ENCODE peak calls at places on chromosomes 7 and 10, in six cellular contexts. E is uterus; O is IMR-90; U is left ventricle myocardium inferior; M is CD8-positive, alpha-beta memory T cell; L is WERI-Rb-1. F is an unnamed sample.

GRCh38 chr7:156131881-156132280 is 319.6 kb upstream of the SHH start:
- DNase-seq in U (no peak), M (no peak), L (no peak), E (no peak), O (no peak), F (no peak)

GRCh38 chr10:17409170-17409733 is 45.1 kb downstream of the ST8SIA6 start:
- DNase-seq in L (no peak), M (peak; percentile 28), U (no peak), E (no peak), O (peak; percentile 5), F (no peak)

GRCh38 chr7:50793115-50793946 is 10.6 kb upstream of the GRB10 start:
- DNase-seq in O (peak; percentile 36), U (peak; percentile 76), L (peak; percentile 18), M (peak; percentile 6), E (peak; percentile 67), F (peak; percentile 87)

GRCh38 chr7:75971961-75972763 is 22.2 kb downstream of the TMEM120A start:
- DNase-seq in E (peak; percentile 39), L (no peak), U (peak; percentile 74), O (no peak), M (no peak), F (peak; percentile 92)

GRCh38 chr10:15411035-15411434 is 39.9 kb upstream of the FAM171A1 start:
- DNase-seq in L (no peak), U (no peak), M (no peak), O (no peak), E (no peak), F (no peak)

GRCh38 chr7:94510582-94511456 is 1.2 kb downstream of the CASD1 start:
- DNase-seq in E (peak; percentile 27), O (peak; percentile 2), L (no peak), U (no peak), M (peak; percentile 61), F (no peak)

GRCh38 chr7:13742126-13742525 is 247.3 kb downstream of the ETV1 start:
- DNase-seq in M (no peak), U (no peak), E (no peak), L (no peak), O (peak; percentile 28), F (no peak)

GRCh38 chr7:27168265-27168947 is 3.1 kb upstream of the HOXA9 start:
- DNase-seq in L (no peak), E (peak; percentile 78), M (no peak), O (no peak), U (peak; percentile 7), F (peak; percentile 89)

GRCh38 chr10:126242352-126243260 is 145.7 kb downstream of the ADAM12 start:
- DNase-seq in L (no peak), U (peak; percentile 69), M (no peak), O (peak; percentile 92), E (peak; percentile 52), F (no peak)

GRCh38 chr7:3267928-3268690 is 32.9 kb upstream of the SDK1 start:
- DNase-seq in L (peak; percentile 91), U (no peak), M (no peak), O (peak; percentile 99), E (no peak), F (no peak)

GRCh38 chr7:55774327-55775050 is 88.1 kb downstream of the SEPTIN14 start:
- DNase-seq in U (no peak), M (no peak), L (no peak), E (no peak), O (no peak), F (no peak)

GRCh38 chr10:11325817-11326216 is 285.6 kb downstream of the USP6NL start:
- DNase-seq in U (no peak), L (no peak), M (no peak), O (peak; percentile 60), E (no peak), F (no peak)

GRCh38 chr7:81064446-81064845 is 145.6 kb upstream of the SEMA3C start:
- DNase-seq in L (peak; percentile 76), E (no peak), O (peak; percentile 36), U (no peak), M (no peak), F (no peak)

GRCh38 chr7:2609001-2609411 is 22.8 kb upstream of the TTYH3 start:
- DNase-seq in U (no peak), M (no peak), O (peak; percentile 43), E (no peak), L (peak; percentile 46), F (no peak)

GRCh38 chr7:135430626-135431025 is 79.3 kb downstream of the CNOT4 start:
- DNase-seq in L (no peak), O (no peak), E (no peak), M (no peak), U (no peak), F (no peak)

GRCh38 chr10:62084434-62084833 is 182.9 kb downstream of the ARID5B start:
- DNase-seq in E (no peak), U (no peak), L (no peak), O (no peak), M (no peak), F (no peak)

GRCh38 chr10:130023454-130024230 is 59.6 kb upstream of the EBF3 start:
- DNase-seq in E (peak; percentile 10), U (no peak), L (no peak), O (no peak), M (no peak), F (no peak)

GRCh38 chr10:118195729-118196128 is 146.4 kb downstream of the FAM204A start:
- DNase-seq in U (no peak), O (no peak), L (no peak), M (no peak), E (no peak), F (no peak)

GRCh38 chr7:1224093-1224702 is 8.5 kb upstream of the UNCX start:
- DNase-seq in O (no peak), M (no peak), L (no peak), E (no peak), U (no peak), F (no peak)

GRCh38 chr10:102604379-102604960 is 39.8 kb upstream of the TRIM8 start:
- DNase-seq in M (no peak), L (no peak), U (no peak), E (no peak), O (peak; percentile 92), F (peak; percentile 56)

GRCh38 chr7:12772768-12773167 is 85.3 kb downstream of the ARL4A start:
- DNase-seq in L (no peak), E (no peak), U (no peak), M (no peak), O (no peak), F (no peak)

GRCh38 chr7:128869138-128869943 is 6.7 kb downstream of the ATP6V1F start:
- DNase-seq in E (no peak), L (peak; percentile 51), M (peak; percentile 34), O (peak; percentile 23), U (peak; percentile 42), F (peak; percentile 84)

GRCh38 chr10:71684356-71685173 is 35.0 kb downstream of the C10orf105 start:
- DNase-seq in U (no peak), L (peak; percentile 58), O (no peak), M (no peak), E (no peak), F (no peak)

GRCh38 chr7:2878306-2878705 is 34.2 kb upstream of the GNA12 start:
- DNase-seq in U (no peak), O (no peak), E (no peak), L (no peak), M (no peak), F (no peak)

GRCh38 chr10:118669020-118669766 is 73.7 kb upstream of the PRLHR start:
- DNase-seq in U (no peak), L (no peak), E (no peak), O (peak; percentile 52), M (no peak), F (no peak)

GRCh38 chr10:128316925-128317324 is 190.7 kb upstream of the MKI67 start:
- DNase-seq in U (no peak), M (no peak), E (no peak), O (no peak), L (no peak), F (no peak)

GRCh38 chr7:111392294-111392693 is 170.0 kb downstream of the IMMP2L start:
- DNase-seq in U (no peak), L (no peak), O (no peak), E (no peak), M (no peak), F (no peak)

GRCh38 chr7:31791881-31792280 is 104.9 kb downstream of the PPP1R17 start:
- DNase-seq in E (no peak), M (no peak), U (no peak), O (peak; percentile 72), L (no peak), F (no peak)

GRCh38 chr7:150974468-150975391 is 3.4 kb downstream of the KCNH2 start:
- DNase-seq in U (peak; percentile 71), O (peak; percentile 25), L (peak; percentile 58), E (peak; percentile 78), M (peak; percentile 78), F (peak; percentile 81)

GRCh38 chr7:75854233-75854632 is 24.6 kb upstream of the RHBDD2 start:
- DNase-seq in M (no peak), E (no peak), U (no peak), L (no peak), O (peak; percentile 49), F (no peak)

GRCh38 chr10:26435852-26436251 is 2.3 kb upstream of the APBB1IP start:
- DNase-seq in E (no peak), M (no peak), L (no peak), O (no peak), U (no peak), F (no peak)
- H3K27ac ChIP-seq in E (no peak overlapping the region), M (no peak overlapping the region), L (no peak overlapping the region), O (no peak overlapping the region), U (no peak overlapping the region), F (no peak overlapping the region)

GRCh38 chr10:86889997-86890396 is 67.4 kb downstream of the MMRN2 start:
- DNase-seq in E (no peak), L (no peak), U (no peak), O (no peak), M (no peak), F (no peak)
- H3K27ac ChIP-seq in E (no peak overlapping the region), L (no peak overlapping the region), U (peak overlapping the region; percentile 83), O (no peak overlapping the region), M (no peak overlapping the region), F (peak overlapping the region; percentile 66)

DNA sequence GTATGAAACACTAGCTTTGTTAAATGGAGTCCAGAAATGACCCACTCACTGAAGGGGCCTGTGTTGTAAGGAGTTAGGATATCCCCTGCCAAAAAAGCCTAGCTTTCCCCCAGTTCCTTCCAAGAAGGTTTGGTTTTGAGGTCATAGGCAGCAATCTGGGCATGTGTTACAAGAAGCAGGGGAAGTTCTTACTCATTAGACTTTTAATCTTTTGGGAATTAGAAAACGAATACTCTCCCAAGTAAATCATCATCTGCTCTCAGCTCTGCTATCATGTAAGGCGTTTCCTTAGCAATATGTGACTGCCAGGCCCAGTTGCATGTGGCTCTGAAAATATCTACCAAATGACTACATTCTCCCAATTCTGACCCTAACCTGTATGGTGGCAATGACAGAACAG is 3.7 kb downstream of the NOD1 start:
- DNase-seq in U (no peak), O (peak; percentile 84), M (no peak), L (no peak), E (no peak), F (peak; percentile 72)
- H3K27ac ChIP-seq in U (peak overlapping the region; percentile 98), O (no peak overlapping the region), M (no peak overlapping the region), L (no peak overlapping the region), E (peak overlapping the region; percentile 85), F (peak overlapping the region; percentile 65)

DNA sequence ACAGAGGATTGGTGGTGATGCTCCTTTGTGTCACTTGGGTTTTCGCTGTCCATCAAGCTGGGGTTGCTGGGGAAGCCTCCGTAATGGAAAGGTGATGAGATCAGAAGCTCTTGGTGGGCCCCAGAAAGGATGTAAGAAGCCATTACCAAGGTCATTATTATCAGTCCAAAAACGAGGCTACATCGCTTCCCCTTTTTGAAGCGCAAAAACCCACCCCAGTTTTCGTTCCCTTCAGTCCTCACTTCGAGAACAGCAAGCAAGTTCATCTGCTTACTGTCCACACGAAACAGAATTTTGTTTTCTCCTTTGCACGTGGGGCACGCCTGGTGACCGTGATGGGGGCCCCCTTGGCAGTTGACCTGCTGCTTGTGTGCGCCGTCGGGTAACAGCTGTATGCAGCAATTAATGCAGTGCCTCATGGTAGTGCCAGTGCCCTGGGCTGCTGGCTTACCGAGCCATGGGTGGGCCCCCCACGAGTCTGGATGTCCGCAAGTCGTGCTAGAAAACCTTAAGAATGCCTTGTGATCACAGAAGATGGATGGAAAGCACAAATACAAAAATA is 47.5 kb downstream of the CHST15 start:
- DNase-seq in U (no peak), L (no peak), E (no peak), M (no peak), O (no peak), F (no peak)
- H3K27ac ChIP-seq in U (no peak overlapping the region), L (no peak overlapping the region), E (no peak overlapping the region), M (no peak overlapping the region), O (no peak overlapping the region), F (no peak overlapping the region)